ENCODE peak calls at places on chromosomes 6 and 20, in seven cellular contexts. Q is SK-N-SH, R is HepG2, K is HCT116, C is GM12878, M is H1, G is K562. T is an unnamed sample.
A peak's percentile ranks its signal among the peaks of the same experiment; 100 is the strongest.

GRCh38 chr6:152360016-152360415 is 277.1 kb downstream of the SYNE1 start:
- DNase-seq in Q (no peak), R (no peak), K (no peak), C (no peak), M (no peak), G (no peak), T (no peak)

GRCh38 chr6:169656626-169657610 is 44.9 kb downstream of the WDR27 start:
- DNase-seq in Q (no peak), R (no peak), K (no peak), C (no peak), M (no peak), G (no peak), T (no peak)

GRCh38 chr6:43274916-43275597 is 23.0 kb upstream of the SLC22A7 start:
- DNase-seq in Q (peak; percentile 88), R (peak; percentile 67), K (no peak), C (no peak), M (no peak), G (no peak), T (no peak)

GRCh38 chr20:49712118-49712517 is 1.6 kb downstream of the B4GALT5 start:
- DNase-seq in Q (no peak), R (no peak), K (no peak), C (no peak), M (no peak), G (peak; percentile 34), T (no peak)

GRCh38 chr6:7540595-7540994 is 876 bp upstream of the DSP start:
- DNase-seq in Q (peak; percentile 19), R (no peak), K (no peak), C (no peak), M (no peak), G (no peak), T (peak; percentile 60)

GRCh38 chr20:6501061-6501460 is 266.4 kb upstream of the BMP2 start:
- DNase-seq in Q (no peak), R (peak; percentile 24), K (no peak), C (no peak), M (no peak), G (no peak), T (no peak)

GRCh38 chr20:32017711-32018251 is 7.5 kb downstream of the CCM2L start:
- DNase-seq in Q (peak; percentile 72), R (peak; percentile 69), K (peak; percentile 79), C (no peak), M (peak; percentile 85), G (peak; percentile 62), T (peak; percentile 96)

GRCh38 chr6:132919476-132919875 is 105.1 kb downstream of the RPS12 start:
- DNase-seq in Q (no peak), R (no peak), K (no peak), C (no peak), M (no peak), G (no peak), T (peak; percentile 5)

GRCh38 chr20:48098866-48099265 is 313.6 kb upstream of the SULF2 start:
- DNase-seq in Q (no peak), R (no peak), K (no peak), C (no peak), M (no peak), G (no peak), T (no peak)

GRCh38 chr6:87907521-87907920 is 140.1 kb upstream of the SPACA1 start:
- DNase-seq in Q (no peak), R (no peak), K (no peak), C (peak; percentile 63), M (no peak), G (no peak), T (no peak)

GRCh38 chr20:24676353-24676977 is 207.0 kb downstream of the SYNDIG1 start:
- DNase-seq in Q (no peak), R (no peak), K (no peak), C (no peak), M (no peak), G (no peak), T (no peak)

GRCh38 chr6:7264041-7264440 is 49.0 kb downstream of the SSR1 start:
- DNase-seq in Q (no peak), R (no peak), K (no peak), C (no peak), M (no peak), G (no peak), T (no peak)

GRCh38 chr20:46852313-46852712 is 42.3 kb upstream of the EYA2 start:
- DNase-seq in Q (no peak), R (no peak), K (no peak), C (no peak), M (no peak), G (no peak), T (no peak)

GRCh38 chr6:90065173-90065572 is 170.9 kb downstream of the GJA10 start:
- DNase-seq in Q (no peak), R (no peak), K (no peak), C (no peak), M (no peak), G (no peak), T (no peak)

GRCh38 chr20:17430515-17430914 is 100.7 kb downstream of the BFSP1 start:
- DNase-seq in Q (no peak), R (no peak), K (no peak), C (no peak), M (no peak), G (no peak), T (no peak)
- TF ChIP-seq JUND in Q (no peak), R (no peak), K (no peak), C (no peak), M (no peak), G (no peak), T (no peak)

DNA sequence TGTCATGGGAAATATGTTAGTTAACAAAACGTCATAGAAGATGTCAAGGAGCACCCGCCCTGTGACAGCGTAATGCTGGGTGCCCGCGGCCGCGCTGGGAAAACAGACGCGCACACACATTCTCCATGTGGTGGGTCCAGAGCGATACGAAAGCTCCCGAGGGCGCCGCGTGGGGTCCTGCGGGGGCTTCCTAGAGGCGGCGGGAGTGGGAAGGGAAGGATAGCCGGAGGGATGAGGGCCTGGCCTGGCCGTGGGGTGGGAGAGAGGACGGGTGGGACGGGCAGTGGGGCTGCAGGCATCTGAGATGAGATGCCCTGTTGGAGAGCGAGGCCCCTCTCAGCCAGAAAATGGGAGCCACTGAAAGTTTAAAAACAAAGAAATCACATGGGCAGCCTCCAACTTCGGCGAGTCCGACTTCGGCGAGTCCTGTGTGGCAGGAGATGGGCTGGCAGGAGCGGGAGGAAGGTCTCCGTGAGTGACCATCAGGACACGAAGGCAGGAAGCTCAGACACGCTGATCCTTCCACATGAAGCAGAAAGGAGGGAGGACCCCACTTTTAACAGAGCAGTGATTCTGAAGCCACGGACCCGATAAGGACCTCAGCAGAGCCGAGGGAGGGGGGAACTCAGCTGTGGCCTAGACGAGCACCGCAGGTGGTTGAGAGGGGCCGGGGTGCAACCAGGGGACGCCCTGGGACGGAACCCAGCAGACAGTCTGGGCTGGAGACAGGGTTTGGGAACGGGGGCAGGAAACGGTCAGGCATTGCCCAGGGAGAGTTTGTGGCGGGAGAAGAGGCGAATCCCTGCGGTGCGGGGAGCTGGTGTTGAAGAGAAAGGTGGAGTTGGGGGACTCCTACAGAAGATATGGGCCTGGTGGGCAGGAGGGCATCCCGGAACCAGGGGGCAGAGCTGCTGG is 114.1 kb upstream of the FRMD1 start:
- DNase-seq in Q (peak; percentile 27), R (no peak), K (no peak), C (no peak), M (no peak), G (no peak), T (no peak)
- TF ChIP-seq JUND in Q (no peak), R (no peak), K (no peak), C (no peak), M (no peak), G (no peak), T (no peak)

GRCh38 chr6:161074496-161075140 is 83.0 kb downstream of the MAP3K4 start:
- DNase-seq in Q (no peak), R (no peak), K (no peak), C (no peak), M (no peak), G (no peak), T (no peak)

GRCh38 chr6:161082215-161082614 is 90.6 kb downstream of the MAP3K4 start:
- DNase-seq in Q (no peak), R (no peak), K (no peak), C (no peak), M (no peak), G (no peak), T (no peak)

GRCh38 chr6:161076211-161076677 is 84.7 kb downstream of the MAP3K4 start:
- DNase-seq in Q (no peak), R (no peak), K (no peak), C (no peak), M (no peak), G (no peak), T (no peak)

GRCh38 chr6:161080263-161080970 is 88.8 kb downstream of the MAP3K4 start:
- DNase-seq in Q (no peak), R (no peak), K (no peak), C (no peak), M (no peak), G (no peak), T (no peak)

GRCh38 chr6:161079566-161080262 is 88.1 kb downstream of the MAP3K4 start:
- DNase-seq in Q (no peak), R (no peak), K (no peak), C (no peak), M (no peak), G (peak; percentile 31), T (no peak)
- TF ChIP-seq JUND in Q (no peak), R (no peak), K (no peak), C (no peak), M (no peak), G (no peak), T (no peak)

GRCh38 chr20:37971561-37972127 is 61.6 kb downstream of the TTI1 start:
- DNase-seq in Q (no peak), R (no peak), K (no peak), C (no peak), M (no peak), G (no peak), T (no peak)

GRCh38 chr20:37973059-37973910 is 60.0 kb downstream of the TTI1 start:
- DNase-seq in Q (no peak), R (no peak), K (no peak), C (no peak), M (no peak), G (peak; percentile 84), T (no peak)

GRCh38 chr20:37970856-37971245 is 62.4 kb downstream of the TTI1 start:
- DNase-seq in Q (no peak), R (no peak), K (no peak), C (no peak), M (no peak), G (no peak), T (no peak)

GRCh38 chr20:37969949-37970855 is 63.1 kb downstream of the TTI1 start:
- DNase-seq in Q (no peak), R (no peak), K (no peak), C (no peak), M (no peak), G (peak; percentile 45), T (no peak)

DNA sequence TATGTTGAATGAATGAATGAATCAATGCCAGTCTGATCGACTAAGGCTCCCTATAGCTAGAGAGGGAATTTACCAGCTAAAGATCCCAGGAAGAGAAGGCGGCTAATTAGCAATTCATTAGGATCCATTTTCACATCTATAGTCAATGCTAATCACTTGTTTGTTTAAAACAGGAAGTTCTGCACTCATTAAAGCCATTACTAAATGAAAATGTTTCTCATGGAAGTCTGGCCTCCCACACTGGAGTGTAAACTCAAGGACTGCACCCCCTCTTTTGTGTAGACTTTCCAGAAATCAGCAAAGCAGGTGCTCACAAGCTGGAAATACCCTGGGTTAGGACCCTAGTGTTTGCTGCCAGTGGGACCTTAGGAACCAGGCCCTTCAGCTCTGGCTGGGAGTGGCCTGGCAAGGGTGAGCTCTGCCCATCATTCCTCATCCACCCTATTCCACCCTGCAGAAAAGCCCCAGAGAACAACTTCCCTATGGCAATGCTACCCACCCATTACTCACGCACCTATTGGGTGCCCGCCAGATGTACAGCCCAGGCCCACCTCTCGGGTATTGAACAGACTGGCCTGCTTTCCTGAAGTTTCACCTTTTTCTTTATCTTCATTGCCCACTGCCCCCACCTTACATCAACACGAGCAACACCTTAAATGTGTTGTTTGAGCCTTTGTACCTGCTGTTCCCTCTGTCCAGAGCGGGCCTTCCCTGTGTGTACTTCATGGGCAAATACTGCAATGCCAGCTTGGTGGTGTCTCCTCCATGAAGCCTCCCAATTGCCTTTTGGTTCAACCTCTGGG is 60.8 kb downstream of the TTI1 start:
- DNase-seq in Q (no peak), R (no peak), K (no peak), C (no peak), M (no peak), G (no peak), T (no peak)
- TF ChIP-seq JUND in Q (no peak), R (no peak), K (no peak), C (no peak), M (no peak), G (no peak), T (no peak)